ENCODE peak calls at places on chromosomes 5 and 9, in eight cellular contexts. Y is H54; Q is central memory CD4-positive, alpha-beta T cell; L is stimulated activated CD4-positive, alpha-beta T cell treated with anti-CD3 and anti-CD28 coated beads, Interleukin-1b, Interleukin-23, amount 100 ng/mL, for 1 hour; F is NCI-H1417; G is natural killer cell treated with Interleukin-12 subunit alpha and Interleukin-12 subunit beta and Interleukin-15 and Interleukin-18, amount 100 ng/mL, for 72 hours; Z is gastrocnemius medialis; E is GM20000. O is an unnamed sample.

GRCh38 chr5:168123853-168124528 is 167.5 kb upstream of the WWC1 start:
- DNase-seq in Z (no peak), G (no peak), F (no peak), E (peak), L (no peak), Y (no peak), Q (no peak), O (no peak)

GRCh38 chr9:116157436-116158138 is 4.0 kb downstream of the PAPPA start:
- DNase-seq in E (no peak), L (no peak), Q (no peak), F (no peak), Y (no peak), G (no peak), Z (no peak), O (no peak)

GRCh38 chr5:57298295-57298984 is 124.6 kb downstream of the GPBP1 start:
- DNase-seq in G (peak), Z (peak), E (peak), F (peak), Y (peak), L (peak), Q (peak), O (peak)

GRCh38 chr5:158819840-158820620 is 279.7 kb downstream of the EBF1 start:
- DNase-seq in Q (no peak), F (no peak), L (no peak), E (peak), Y (no peak), G (no peak), Z (no peak), O (no peak)

GRCh38 chr9:36632892-36633291 is 60.2 kb downstream of the MELK start:
- DNase-seq in Y (no peak), Z (no peak), L (no peak), F (peak), Q (no peak), E (no peak), G (no peak), O (no peak)

GRCh38 chr9:93532121-93532520 is 44.3 kb upstream of the PHF2 start:
- DNase-seq in Q (no peak), Z (no peak), G (no peak), F (no peak), E (no peak), L (no peak), Y (no peak), O (no peak)

GRCh38 chr5:150116667-150117395 is 30.5 kb upstream of the CSF1R start:
- DNase-seq in F (no peak), L (no peak), Q (no peak), Y (peak), G (no peak), E (no peak), Z (no peak), O (no peak)

GRCh38 chr9:71758277-71758676 is 10.0 kb downstream of the CEMIP2 start:
- DNase-seq in Q (no peak), F (peak), Z (no peak), L (no peak), G (no peak), Y (no peak), E (no peak), O (no peak)

GRCh38 chr5:15013654-15014463 is 142.3 kb upstream of the ANKH start:
- DNase-seq in L (no peak), G (no peak), F (peak), E (peak), Y (no peak), Q (peak), Z (no peak), O (no peak)

GRCh38 chr9:130918870-130919558 is 20.0 kb downstream of the FIBCD1 start:
- DNase-seq in Y (no peak), L (no peak), E (no peak), G (no peak), Z (no peak), Q (no peak), F (no peak), O (no peak)

GRCh38 chr9:107954303-107954702 is 464.7 kb upstream of the KLF4 start:
- DNase-seq in Z (peak), L (no peak), G (no peak), F (no peak), Y (no peak), Q (no peak), E (no peak), O (peak)

O was measured in tibial artery.